ENCODE peak calls at places on chromosome 17, in nine cellular contexts. One of them, this sample, is unnamed.

GRCh38 chr17:8986295-8986694 is 20.8 kb upstream of the PIK3R5 start:
- DNase-seq in A673: no peak
- DNase-seq in H1: no peak
- DNase-seq in cardiac fibroblast: no peak
- DNase-seq in upper lobe of right lung: no peak
- DNase-seq in colonic mucosa: no peak
- DNase-seq in fibroblast of mammary gland: no peak
- DNase-seq in adrenal gland: no peak
- DNase-seq in heart right ventricle: no peak
- DNase-seq in this sample: no peak

GRCh38 chr17:9645858-9646555 is 690 bp downstream of the USP43 start:
- DNase-seq in A673: no peak
- DNase-seq in H1: peak; percentile 76
- DNase-seq in cardiac fibroblast: no peak
- DNase-seq in upper lobe of right lung: peak; percentile 89
- DNase-seq in colonic mucosa: peak; percentile 80
- DNase-seq in fibroblast of mammary gland: peak; percentile 6
- DNase-seq in adrenal gland: peak; percentile 52
- DNase-seq in heart right ventricle: peak; percentile 28
- DNase-seq in this sample: no peak

GRCh38 chr17:600576-601301 is 113.9 kb downstream of the VPS53 start:
- DNase-seq in A673: peak; percentile 3
- DNase-seq in H1: no peak
- DNase-seq in cardiac fibroblast: no peak
- DNase-seq in upper lobe of right lung: no peak
- DNase-seq in colonic mucosa: no peak
- DNase-seq in fibroblast of mammary gland: peak; percentile 35
- DNase-seq in adrenal gland: peak; percentile 50
- DNase-seq in heart right ventricle: no peak
- DNase-seq in this sample: peak; percentile 21

GRCh38 chr17:50501054-50501453 is 7.2 kb upstream of the MYCBPAP start:
- DNase-seq in A673: peak; percentile 40
- DNase-seq in H1: no peak
- DNase-seq in cardiac fibroblast: peak; percentile 61
- DNase-seq in upper lobe of right lung: no peak
- DNase-seq in colonic mucosa: peak; percentile 70
- DNase-seq in fibroblast of mammary gland: peak; percentile 58
- DNase-seq in adrenal gland: peak; percentile 74
- DNase-seq in heart right ventricle: no peak
- DNase-seq in this sample: peak; percentile 8

GRCh38 chr17:65750166-65750565 is 188.7 kb upstream of the AXIN2 start:
- DNase-seq in A673: no peak
- DNase-seq in H1: no peak
- DNase-seq in cardiac fibroblast: no peak
- DNase-seq in upper lobe of right lung: no peak
- DNase-seq in colonic mucosa: no peak
- DNase-seq in fibroblast of mammary gland: no peak
- DNase-seq in adrenal gland: no peak
- DNase-seq in heart right ventricle: no peak
- DNase-seq in this sample: no peak

GRCh38 chr17:8436169-8436932 is 667 bp downstream of the NDEL1 start:
- DNase-seq in A673: peak; percentile 76
- DNase-seq in H1: no peak
- DNase-seq in cardiac fibroblast: peak; percentile 61
- DNase-seq in upper lobe of right lung: peak; percentile 90
- DNase-seq in colonic mucosa: peak; percentile 65
- DNase-seq in fibroblast of mammary gland: peak; percentile 61
- DNase-seq in adrenal gland: peak; percentile 82
- DNase-seq in heart right ventricle: peak; percentile 71
- DNase-seq in this sample: peak; percentile 43

GRCh38 chr17:8479431-8479947 is 43.8 kb downstream of the NDEL1 start:
- DNase-seq in A673: no peak
- DNase-seq in H1: no peak
- DNase-seq in cardiac fibroblast: peak; percentile 76
- DNase-seq in upper lobe of right lung: peak; percentile 48
- DNase-seq in colonic mucosa: no peak
- DNase-seq in fibroblast of mammary gland: peak; percentile 89
- DNase-seq in adrenal gland: peak; percentile 77
- DNase-seq in heart right ventricle: peak; percentile 44
- DNase-seq in this sample: peak; percentile 62

GRCh38 chr17:43702636-43703035 is 40.9 kb upstream of the MEOX1 start:
- DNase-seq in A673: peak; percentile 58
- DNase-seq in H1: peak; percentile 75
- DNase-seq in cardiac fibroblast: peak; percentile 36
- DNase-seq in upper lobe of right lung: no peak
- DNase-seq in colonic mucosa: no peak
- DNase-seq in fibroblast of mammary gland: peak; percentile 38
- DNase-seq in adrenal gland: no peak
- DNase-seq in heart right ventricle: no peak
- DNase-seq in this sample: no peak

GRCh38 chr17:42561908-42562844 is at the start of gene COASY:
- DNase-seq in A673: peak; percentile 94
- DNase-seq in H1: peak; percentile 97
- DNase-seq in cardiac fibroblast: peak; percentile 99
- DNase-seq in upper lobe of right lung: peak; percentile 97
- DNase-seq in colonic mucosa: peak; percentile 97
- DNase-seq in fibroblast of mammary gland: peak; percentile 98
- DNase-seq in adrenal gland: peak; percentile 99
- DNase-seq in heart right ventricle: peak; percentile 94
- DNase-seq in this sample: peak; percentile 96

GRCh38 chr17:9725575-9725974 is 65.8 kb downstream of the DHRS7C start:
- DNase-seq in A673: no peak
- DNase-seq in H1: no peak
- DNase-seq in cardiac fibroblast: no peak
- DNase-seq in upper lobe of right lung: no peak
- DNase-seq in colonic mucosa: no peak
- DNase-seq in fibroblast of mammary gland: no peak
- DNase-seq in adrenal gland: peak; percentile 54
- DNase-seq in heart right ventricle: no peak
- DNase-seq in this sample: no peak

GRCh38 chr17:13865650-13866049 is 203.7 kb upstream of the COX10 start:
- DNase-seq in A673: no peak
- DNase-seq in H1: no peak
- DNase-seq in cardiac fibroblast: no peak
- DNase-seq in upper lobe of right lung: no peak
- DNase-seq in colonic mucosa: no peak
- DNase-seq in fibroblast of mammary gland: no peak
- DNase-seq in adrenal gland: no peak
- DNase-seq in heart right ventricle: no peak
- DNase-seq in this sample: no peak

GRCh38 chr17:59441459-59442096 is 110.1 kb downstream of the YPEL2 start:
- DNase-seq in A673: no peak
- DNase-seq in H1: no peak
- DNase-seq in cardiac fibroblast: peak; percentile 55
- DNase-seq in upper lobe of right lung: no peak
- DNase-seq in colonic mucosa: no peak
- DNase-seq in fibroblast of mammary gland: peak; percentile 19
- DNase-seq in adrenal gland: no peak
- DNase-seq in heart right ventricle: no peak
- DNase-seq in this sample: no peak

GRCh38 chr17:44005865-44006580 is 1.6 kb downstream of the NAGS start:
- DNase-seq in A673: no peak
- DNase-seq in H1: peak; percentile 83
- DNase-seq in cardiac fibroblast: no peak
- DNase-seq in upper lobe of right lung: peak; percentile 85
- DNase-seq in colonic mucosa: peak; percentile 75
- DNase-seq in fibroblast of mammary gland: no peak
- DNase-seq in adrenal gland: no peak
- DNase-seq in heart right ventricle: no peak
- DNase-seq in this sample: no peak

GRCh38 chr17:70437656-70438055 is 268.3 kb downstream of the KCNJ2 start:
- DNase-seq in A673: no peak
- DNase-seq in H1: no peak
- DNase-seq in cardiac fibroblast: no peak
- DNase-seq in upper lobe of right lung: no peak
- DNase-seq in colonic mucosa: no peak
- DNase-seq in fibroblast of mammary gland: no peak
- DNase-seq in adrenal gland: no peak
- DNase-seq in heart right ventricle: no peak
- DNase-seq in this sample: no peak

GRCh38 chr17:9270921-9271320 is 249.6 kb downstream of the NTN1 start:
- DNase-seq in A673: no peak
- DNase-seq in H1: no peak
- DNase-seq in cardiac fibroblast: no peak
- DNase-seq in upper lobe of right lung: no peak
- DNase-seq in colonic mucosa: no peak
- DNase-seq in fibroblast of mammary gland: no peak
- DNase-seq in adrenal gland: no peak
- DNase-seq in heart right ventricle: no peak
- DNase-seq in this sample: no peak

DNA sequence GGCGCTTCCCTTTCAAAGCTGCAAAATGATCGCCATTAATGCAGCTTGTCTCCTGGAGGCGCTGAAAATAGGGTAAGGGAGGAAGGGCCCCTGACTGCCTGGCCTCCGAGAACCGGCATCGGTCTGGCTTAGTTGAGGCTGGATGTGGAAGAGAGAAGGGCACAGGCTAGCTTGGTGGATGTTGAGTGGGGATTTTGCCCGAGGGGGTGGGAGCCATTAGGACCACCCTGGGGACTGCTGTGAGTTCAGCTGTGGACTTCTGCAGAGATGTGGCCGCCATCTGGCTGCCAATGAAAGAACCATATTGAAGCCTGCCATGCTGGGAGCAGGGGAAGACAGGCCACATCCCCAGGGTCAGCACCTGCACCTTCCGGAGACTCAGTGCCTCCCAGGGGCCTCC is 14.6 kb upstream of the GOSR2 start:
- DNase-seq in A673: no peak
- DNase-seq in H1: no peak
- DNase-seq in cardiac fibroblast: no peak
- DNase-seq in upper lobe of right lung: no peak
- DNase-seq in colonic mucosa: no peak
- DNase-seq in fibroblast of mammary gland: no peak
- DNase-seq in adrenal gland: no peak
- DNase-seq in heart right ventricle: no peak
- DNase-seq in this sample: no peak
- TF ChIP-seq CTCF in A673: no peak
- TF ChIP-seq CTCF in H1: no peak
- TF ChIP-seq CTCF in cardiac fibroblast: no peak
- TF ChIP-seq CTCF in upper lobe of right lung: no peak
- TF ChIP-seq CTCF in colonic mucosa: no peak
- TF ChIP-seq CTCF in fibroblast of mammary gland: no peak
- TF ChIP-seq CTCF in adrenal gland: no peak
- TF ChIP-seq CTCF in heart right ventricle: no peak
- TF ChIP-seq CTCF in this sample: no peak

DNA sequence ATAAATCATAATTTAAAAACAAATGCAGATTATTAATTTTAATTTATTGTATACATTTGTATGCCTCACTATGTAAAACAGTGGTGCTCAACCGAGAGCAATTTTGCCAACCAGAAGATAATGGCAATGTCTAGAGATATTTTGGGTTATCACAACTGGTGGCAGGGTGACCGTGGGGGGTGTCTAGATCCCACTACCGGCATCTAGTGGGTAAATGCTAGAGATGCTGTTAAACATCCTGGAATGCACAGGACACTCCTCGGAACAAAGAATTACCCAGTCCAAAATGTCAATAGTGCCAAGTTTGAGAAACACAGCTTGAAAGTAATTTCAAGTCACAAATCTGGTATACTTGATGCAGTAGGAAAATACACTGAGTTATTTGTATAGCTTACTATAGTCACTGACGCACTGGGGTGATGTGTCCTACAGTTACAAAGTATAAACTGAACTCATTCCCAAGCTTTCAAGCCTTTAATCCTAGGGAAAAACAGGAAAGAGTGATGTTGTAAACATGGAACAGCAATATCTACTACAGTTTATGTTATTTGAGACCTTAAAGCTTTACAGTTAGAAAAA is 133.5 kb downstream of the BRIP1 start:
- DNase-seq in A673: peak; percentile 1
- DNase-seq in H1: no peak
- DNase-seq in cardiac fibroblast: no peak
- DNase-seq in upper lobe of right lung: no peak
- DNase-seq in colonic mucosa: no peak
- DNase-seq in fibroblast of mammary gland: no peak
- DNase-seq in adrenal gland: no peak
- DNase-seq in heart right ventricle: no peak
- DNase-seq in this sample: no peak
- TF ChIP-seq CTCF in A673: no peak
- TF ChIP-seq CTCF in H1: no peak
- TF ChIP-seq CTCF in cardiac fibroblast: no peak
- TF ChIP-seq CTCF in upper lobe of right lung: no peak
- TF ChIP-seq CTCF in colonic mucosa: no peak
- TF ChIP-seq CTCF in fibroblast of mammary gland: no peak
- TF ChIP-seq CTCF in adrenal gland: no peak
- TF ChIP-seq CTCF in heart right ventricle: no peak
- TF ChIP-seq CTCF in this sample: no peak

DNA sequence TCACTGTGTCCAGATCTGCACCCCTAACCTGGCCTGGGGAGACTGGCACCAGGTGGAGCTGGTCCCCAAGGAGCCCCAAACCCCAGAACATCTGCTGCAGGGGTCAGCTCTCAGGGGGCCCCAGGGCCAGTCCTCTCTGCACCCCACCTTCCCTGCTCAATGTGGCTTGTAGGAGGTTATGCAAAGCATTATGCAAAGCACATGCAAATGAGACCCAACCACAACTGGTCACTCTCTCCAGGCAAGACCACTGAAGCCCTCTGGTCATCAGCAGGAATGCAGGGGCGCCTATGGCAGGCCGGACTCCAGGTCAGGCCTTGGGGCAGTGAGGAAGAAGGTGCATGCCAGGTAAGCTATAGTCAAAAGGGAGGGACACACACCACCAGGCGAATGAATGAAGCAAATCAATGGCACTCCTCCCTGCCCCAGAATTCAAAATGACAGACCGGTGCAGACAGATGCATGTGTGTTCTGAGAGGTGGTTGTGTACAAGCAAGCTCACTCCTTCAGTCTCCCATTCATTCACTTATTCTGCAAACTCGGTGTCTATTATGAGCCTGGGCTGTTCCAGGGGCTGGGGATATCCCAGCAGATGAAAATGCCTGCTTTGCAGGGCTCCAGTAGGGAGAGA is 48.0 kb downstream of the TMEM235 start:
- DNase-seq in A673: no peak
- DNase-seq in H1: no peak
- DNase-seq in cardiac fibroblast: no peak
- DNase-seq in upper lobe of right lung: no peak
- DNase-seq in colonic mucosa: no peak
- DNase-seq in fibroblast of mammary gland: no peak
- DNase-seq in adrenal gland: no peak
- DNase-seq in heart right ventricle: no peak
- DNase-seq in this sample: no peak
- TF ChIP-seq CTCF in A673: no peak
- TF ChIP-seq CTCF in H1: no peak
- TF ChIP-seq CTCF in cardiac fibroblast: no peak
- TF ChIP-seq CTCF in upper lobe of right lung: no peak
- TF ChIP-seq CTCF in colonic mucosa: no peak
- TF ChIP-seq CTCF in fibroblast of mammary gland: no peak
- TF ChIP-seq CTCF in adrenal gland: no peak
- TF ChIP-seq CTCF in heart right ventricle: no peak
- TF ChIP-seq CTCF in this sample: no peak

DNA sequence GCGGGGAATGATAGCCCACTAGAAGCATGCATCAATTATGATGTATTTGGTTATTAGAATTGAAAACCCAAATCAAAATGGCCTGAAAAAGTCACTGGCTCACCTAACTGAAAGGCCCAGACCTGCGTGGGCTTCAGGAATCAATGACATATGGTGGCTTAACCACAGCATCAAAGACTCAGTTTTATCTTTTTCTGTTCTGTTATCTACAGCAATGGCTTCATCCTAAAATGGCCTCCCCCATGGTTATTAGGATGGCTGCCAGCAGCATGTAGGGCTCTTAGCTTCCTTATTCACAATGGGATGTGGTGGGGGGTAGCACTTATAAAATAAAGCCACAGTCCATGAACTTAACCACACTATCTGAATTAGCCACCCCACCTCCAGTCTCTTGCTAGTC is 43.8 kb downstream of the MMD start:
- DNase-seq in A673: peak; percentile 19
- DNase-seq in H1: peak; percentile 1
- DNase-seq in cardiac fibroblast: no peak
- DNase-seq in upper lobe of right lung: no peak
- DNase-seq in colonic mucosa: no peak
- DNase-seq in fibroblast of mammary gland: no peak
- DNase-seq in adrenal gland: no peak
- DNase-seq in heart right ventricle: no peak
- DNase-seq in this sample: no peak
- TF ChIP-seq CTCF in A673: no peak
- TF ChIP-seq CTCF in H1: no peak
- TF ChIP-seq CTCF in cardiac fibroblast: no peak
- TF ChIP-seq CTCF in upper lobe of right lung: no peak
- TF ChIP-seq CTCF in colonic mucosa: no peak
- TF ChIP-seq CTCF in fibroblast of mammary gland: no peak
- TF ChIP-seq CTCF in adrenal gland: no peak
- TF ChIP-seq CTCF in heart right ventricle: no peak
- TF ChIP-seq CTCF in this sample: no peak

This sample was measured in HFFc6.